ENCODE peak calls at places on chromosomes 1 and 21, in nine cellular contexts. G, Q, W, S, A, U, J, L and E are unnamed samples.

GRCh38 chr1:97832490-97832889 is 88.3 kb downstream of the DPYD start:
- DNase-seq in W (no peak), A (peak; percentile 47), J (peak; percentile 26), U (no peak), S (no peak), Q (peak; percentile 89), G (no peak), L (no peak), E (no peak)

GRCh38 chr1:59132353-59132752 is 164.5 kb upstream of the FGGY start:
- DNase-seq in S (no peak), A (no peak), U (no peak), W (no peak), J (no peak), Q (no peak), G (no peak), L (no peak), E (no peak)

GRCh38 chr1:51288578-51288977 is 41.8 kb downstream of the TTC39A start:
- DNase-seq in G (no peak), J (no peak), Q (no peak), L (no peak), U (no peak), S (no peak), A (no peak), W (no peak), E (no peak)

GRCh38 chr21:18049461-18049860 is 195.2 kb upstream of the CHODL start:
- DNase-seq in W (no peak), A (peak; percentile 49), J (no peak), S (no peak), G (no peak), L (no peak), U (no peak), Q (no peak), E (no peak)

GRCh38 chr1:31116022-31116421 is 50.5 kb upstream of the PUM1 start:
- DNase-seq in L (no peak), G (no peak), W (no peak), U (no peak), J (no peak), A (no peak), S (no peak), Q (no peak), E (no peak)

GRCh38 chr1:60998786-60999185 is 83.6 kb upstream of the NFIA start:
- DNase-seq in S (no peak), L (no peak), W (no peak), G (no peak), A (no peak), U (peak; percentile 11), Q (no peak), J (no peak), E (no peak)

GRCh38 chr1:208251015-208251414 is 6.8 kb upstream of the PLXNA2 start:
- DNase-seq in J (no peak), S (no peak), G (no peak), Q (no peak), A (no peak), W (no peak), U (no peak), L (no peak), E (no peak)

GRCh38 chr1:116446686-116447085 is 73.6 kb downstream of the ATP1A1 start:
- DNase-seq in L (no peak), J (no peak), U (no peak), Q (no peak), W (no peak), G (no peak), S (no peak), A (no peak), E (no peak)

GRCh38 chr1:224182057-224182865 is 779 bp upstream of the DEGS1 start:
- DNase-seq in U (peak; percentile 24), Q (no peak), S (no peak), A (no peak), W (no peak), L (peak; percentile 33), G (no peak), J (no peak), E (peak; percentile 80)

GRCh38 chr1:61225478-61225877 is 143.1 kb downstream of the NFIA start:
- DNase-seq in A (no peak), U (no peak), Q (no peak), L (no peak), G (no peak), W (no peak), J (no peak), S (no peak), E (no peak)

GRCh38 chr1:85579619-85580018 is 942 bp upstream of the CCN1 start:
- DNase-seq in Q (no peak), L (peak; percentile 37), W (no peak), A (no peak), S (peak; percentile 79), U (no peak), G (peak; percentile 92), J (peak; percentile 43), E (no peak)

GRCh38 chr1:150895618-150896017 is 8.7 kb downstream of the CTXND2 start:
- DNase-seq in S (peak; percentile 49), Q (no peak), W (no peak), L (peak; percentile 83), G (peak; percentile 58), J (no peak), A (no peak), U (peak; percentile 66), E (no peak)

GRCh38 chr1:159602501-159602900 is 14.9 kb downstream of the APCS start:
- DNase-seq in A (no peak), S (no peak), G (no peak), Q (no peak), W (no peak), L (no peak), J (no peak), U (no peak), E (no peak)

GRCh38 chr1:25757151-25757845 is 42.7 kb upstream of the SELENON start:
- DNase-seq in W (no peak), U (no peak), G (no peak), J (no peak), A (no peak), S (no peak), Q (no peak), L (no peak), E (no peak)

GRCh38 chr1:95311006-95311405 is 77.0 kb downstream of the RWDD3 start:
- DNase-seq in G (no peak), L (no peak), J (no peak), W (no peak), Q (peak; percentile 23), U (no peak), S (no peak), A (no peak), E (no peak)

GRCh38 chr21:36749935-36750578 is 51.1 kb downstream of the SIM2 start:
- DNase-seq in Q (no peak), S (peak; percentile 44), J (no peak), W (no peak), L (no peak), U (no peak), A (no peak), G (peak; percentile 71), E (peak; percentile 38)

GRCh38 chr1:177744906-177745305 is 225.0 kb downstream of the SEC16B start:
- DNase-seq in L (no peak), S (no peak), J (no peak), U (no peak), W (no peak), G (no peak), A (no peak), Q (no peak), E (no peak)

GRCh38 chr1:54671985-54672608 is 30.5 kb downstream of the MROH7 start:
- DNase-seq in L (peak; percentile 54), A (peak; percentile 19), U (peak; percentile 40), Q (peak; percentile 55), G (peak; percentile 61), S (peak; percentile 50), J (peak; percentile 17), W (no peak), E (no peak)

GRCh38 chr1:11944358-11944981 is 10.0 kb downstream of the PLOD1 start:
- DNase-seq in S (no peak), W (no peak), A (peak; percentile 79), J (no peak), Q (peak; percentile 79), U (peak; percentile 65), L (no peak), G (no peak), E (no peak)

GRCh38 chr1:1157914-1158710 is 15.6 kb upstream of the TTLL10 start:
- DNase-seq in Q (no peak), S (no peak), U (no peak), G (peak; percentile 60), A (no peak), J (peak; percentile 5), W (no peak), L (no peak), E (no peak)

GRCh38 chr1:30694248-30695175 is 28.9 kb downstream of the MATN1 start:
- DNase-seq in U (no peak), J (no peak), Q (no peak), G (no peak), L (no peak), S (no peak), A (no peak), W (no peak), E (no peak)